ENCODE peak calls at places on chromosome 19, in nine cellular contexts. One of them, this sample, is unnamed.

GRCh38 chr19:52742516-52742915 is 7.7 kb upstream of the ZNF611 start:
- DNase-seq in OCI-LY7: no peak
- DNase-seq in neural progenitor cell: no peak
- DNase-seq in H9: no peak
- DNase-seq in K562: no peak
- DNase-seq in IMR-90: no peak
- DNase-seq in mammary epithelial cell: no peak
- DNase-seq in hepatocyte: no peak
- DNase-seq in H1: no peak
- DNase-seq in this sample: no peak

GRCh38 chr19:4852484-4852883 is 15.0 kb downstream of the PLIN3 start:
- DNase-seq in OCI-LY7: no peak
- DNase-seq in neural progenitor cell: no peak
- DNase-seq in H9: no peak
- DNase-seq in K562: no peak
- DNase-seq in IMR-90: no peak
- DNase-seq in mammary epithelial cell: no peak
- DNase-seq in hepatocyte: no peak
- DNase-seq in H1: no peak
- DNase-seq in this sample: no peak

GRCh38 chr19:42123765-42124164 is 8.5 kb downstream of the POU2F2 start:
- DNase-seq in OCI-LY7: no peak
- DNase-seq in neural progenitor cell: no peak
- DNase-seq in H9: no peak
- DNase-seq in K562: no peak
- DNase-seq in IMR-90: no peak
- DNase-seq in mammary epithelial cell: no peak
- DNase-seq in hepatocyte: no peak
- DNase-seq in H1: no peak
- DNase-seq in this sample: no peak

GRCh38 chr19:31274964-31275319 is 74.3 kb downstream of the TSHZ3 start:
- DNase-seq in OCI-LY7: no peak
- DNase-seq in neural progenitor cell: no peak
- DNase-seq in H9: no peak
- DNase-seq in K562: no peak
- DNase-seq in IMR-90: no peak
- DNase-seq in mammary epithelial cell: no peak
- DNase-seq in hepatocyte: no peak
- DNase-seq in H1: no peak
- DNase-seq in this sample: no peak

GRCh38 chr19:2274937-2275535 is 6.9 kb downstream of the PEAK3 start:
- DNase-seq in OCI-LY7: peak; percentile 62
- DNase-seq in neural progenitor cell: peak; percentile 85
- DNase-seq in H9: peak; percentile 82
- DNase-seq in K562: peak; percentile 59
- DNase-seq in IMR-90: peak; percentile 64
- DNase-seq in mammary epithelial cell: peak; percentile 44
- DNase-seq in hepatocyte: peak; percentile 78
- DNase-seq in H1: no peak
- DNase-seq in this sample: peak; percentile 87

GRCh38 chr19:6556480-6556879 is 25.7 kb downstream of the TNFSF9 start:
- DNase-seq in OCI-LY7: no peak
- DNase-seq in neural progenitor cell: no peak
- DNase-seq in H9: no peak
- DNase-seq in K562: no peak
- DNase-seq in IMR-90: no peak
- DNase-seq in mammary epithelial cell: peak; percentile 84
- DNase-seq in hepatocyte: no peak
- DNase-seq in H1: no peak
- DNase-seq in this sample: no peak

GRCh38 chr19:1618157-1619093 is 13.2 kb upstream of the UQCR11 start:
- DNase-seq in OCI-LY7: peak; percentile 64
- DNase-seq in neural progenitor cell: peak; percentile 44
- DNase-seq in H9: peak; percentile 83
- DNase-seq in K562: peak; percentile 63
- DNase-seq in IMR-90: no peak
- DNase-seq in mammary epithelial cell: peak; percentile 24
- DNase-seq in hepatocyte: peak; percentile 47
- DNase-seq in H1: peak; percentile 54
- DNase-seq in this sample: peak; percentile 83

GRCh38 chr19:32404213-32404938 is 1.2 kb upstream of the DPY19L3 start:
- DNase-seq in OCI-LY7: no peak
- DNase-seq in neural progenitor cell: peak; percentile 78
- DNase-seq in H9: peak; percentile 33
- DNase-seq in K562: no peak
- DNase-seq in IMR-90: no peak
- DNase-seq in mammary epithelial cell: no peak
- DNase-seq in hepatocyte: no peak
- DNase-seq in H1: no peak
- DNase-seq in this sample: peak; percentile 57

GRCh38 chr19:14561832-14562351 is 10.0 kb downstream of the NDUFB7 start:
- DNase-seq in OCI-LY7: no peak
- DNase-seq in neural progenitor cell: no peak
- DNase-seq in H9: peak; percentile 48
- DNase-seq in K562: no peak
- DNase-seq in IMR-90: peak; percentile 19
- DNase-seq in mammary epithelial cell: peak; percentile 81
- DNase-seq in hepatocyte: peak; percentile 18
- DNase-seq in H1: no peak
- DNase-seq in this sample: peak; percentile 49

GRCh38 chr19:38852231-38853044 is 2.7 kb upstream of the HNRNPL start:
- DNase-seq in OCI-LY7: peak; percentile 80
- DNase-seq in neural progenitor cell: peak; percentile 60
- DNase-seq in H9: peak; percentile 54
- DNase-seq in K562: no peak
- DNase-seq in IMR-90: peak; percentile 79
- DNase-seq in mammary epithelial cell: peak; percentile 64
- DNase-seq in hepatocyte: peak; percentile 66
- DNase-seq in H1: no peak
- DNase-seq in this sample: peak; percentile 78

GRCh38 chr19:11381535-11382369 is 2.4 kb downstream of the EPOR start:
- DNase-seq in OCI-LY7: peak; percentile 93
- DNase-seq in neural progenitor cell: peak; percentile 95
- DNase-seq in H9: peak; percentile 96
- DNase-seq in K562: no peak
- DNase-seq in IMR-90: peak; percentile 88
- DNase-seq in mammary epithelial cell: peak; percentile 91
- DNase-seq in hepatocyte: peak; percentile 77
- DNase-seq in H1: no peak
- DNase-seq in this sample: peak; percentile 96

GRCh38 chr19:679418-680286 is 3.5 kb downstream of the FSTL3 start:
- DNase-seq in OCI-LY7: peak; percentile 54
- DNase-seq in neural progenitor cell: peak; percentile 76
- DNase-seq in H9: peak; percentile 64
- DNase-seq in K562: peak; percentile 68
- DNase-seq in IMR-90: peak; percentile 80
- DNase-seq in mammary epithelial cell: peak; percentile 51
- DNase-seq in hepatocyte: peak; percentile 93
- DNase-seq in H1: no peak
- DNase-seq in this sample: peak; percentile 68

GRCh38 chr19:15265849-15266248 is 33.6 kb upstream of the EPHX3 start:
- DNase-seq in OCI-LY7: no peak
- DNase-seq in neural progenitor cell: no peak
- DNase-seq in H9: no peak
- DNase-seq in K562: no peak
- DNase-seq in IMR-90: peak; percentile 98
- DNase-seq in mammary epithelial cell: peak; percentile 48
- DNase-seq in hepatocyte: peak; percentile 67
- DNase-seq in H1: no peak
- DNase-seq in this sample: no peak

GRCh38 chr19:15248648-15249559 is 16.7 kb upstream of the EPHX3 start:
- DNase-seq in OCI-LY7: no peak
- DNase-seq in neural progenitor cell: no peak
- DNase-seq in H9: no peak
- DNase-seq in K562: no peak
- DNase-seq in IMR-90: peak; percentile 91
- DNase-seq in mammary epithelial cell: peak; percentile 75
- DNase-seq in hepatocyte: peak; percentile 69
- DNase-seq in H1: no peak
- DNase-seq in this sample: no peak

GRCh38 chr19:6108721-6109633 is 1.3 kb downstream of the RFX2 start:
- DNase-seq in OCI-LY7: peak; percentile 20
- DNase-seq in neural progenitor cell: peak; percentile 57
- DNase-seq in H9: peak; percentile 37
- DNase-seq in K562: peak; percentile 37
- DNase-seq in IMR-90: peak; percentile 66
- DNase-seq in mammary epithelial cell: peak; percentile 59
- DNase-seq in hepatocyte: peak; percentile 57
- DNase-seq in H1: no peak
- DNase-seq in this sample: peak; percentile 64

GRCh38 chr19:28500982-28501633 is 711.8 kb downstream of the UQCRFS1 start:
- DNase-seq in OCI-LY7: no peak
- DNase-seq in neural progenitor cell: no peak
- DNase-seq in H9: no peak
- DNase-seq in K562: no peak
- DNase-seq in IMR-90: no peak
- DNase-seq in mammary epithelial cell: no peak
- DNase-seq in hepatocyte: no peak
- DNase-seq in H1: no peak
- DNase-seq in this sample: no peak

GRCh38 chr19:53870485-53870844 is 2.8 kb downstream of the MYADM start:
- DNase-seq in OCI-LY7: peak; percentile 22
- DNase-seq in neural progenitor cell: peak; percentile 63
- DNase-seq in H9: no peak
- DNase-seq in K562: no peak
- DNase-seq in IMR-90: no peak
- DNase-seq in mammary epithelial cell: no peak
- DNase-seq in hepatocyte: peak; percentile 44
- DNase-seq in H1: no peak
- DNase-seq in this sample: no peak

GRCh38 chr19:16113727-16114126 is 2.0 kb downstream of the RAB8A start:
- DNase-seq in OCI-LY7: peak; percentile 59
- DNase-seq in neural progenitor cell: no peak
- DNase-seq in H9: no peak
- DNase-seq in K562: no peak
- DNase-seq in IMR-90: no peak
- DNase-seq in mammary epithelial cell: no peak
- DNase-seq in hepatocyte: no peak
- DNase-seq in H1: no peak
- DNase-seq in this sample: no peak

GRCh38 chr19:12723383-12723642 is 419 bp downstream of the TNPO2 start:
- DNase-seq in OCI-LY7: peak; percentile 38
- DNase-seq in neural progenitor cell: peak; percentile 28
- DNase-seq in H9: no peak
- DNase-seq in K562: no peak
- DNase-seq in IMR-90: peak; percentile 12
- DNase-seq in mammary epithelial cell: no peak
- DNase-seq in hepatocyte: no peak
- DNase-seq in H1: no peak
- DNase-seq in this sample: peak; percentile 17

GRCh38 chr19:12833418-12833746 is 997 bp downstream of the RTBDN start:
- DNase-seq in OCI-LY7: no peak
- DNase-seq in neural progenitor cell: no peak
- DNase-seq in H9: no peak
- DNase-seq in K562: no peak
- DNase-seq in IMR-90: no peak
- DNase-seq in mammary epithelial cell: no peak
- DNase-seq in hepatocyte: no peak
- DNase-seq in H1: no peak
- DNase-seq in this sample: peak; percentile 32

GRCh38 chr19:58386576-58387337 is at the start of gene RPS5:
- DNase-seq in OCI-LY7: peak; percentile 99
- DNase-seq in neural progenitor cell: peak; percentile 98
- DNase-seq in H9: peak; percentile 98
- DNase-seq in K562: peak; percentile 93
- DNase-seq in IMR-90: peak; percentile 99
- DNase-seq in mammary epithelial cell: peak; percentile 98
- DNase-seq in hepatocyte: peak; percentile 98
- DNase-seq in H1: peak; percentile 95
- DNase-seq in this sample: peak; percentile 99
- H3K27ac ChIP-seq in OCI-LY7: peak within 1 kb of the TSS; percentile 78
- H3K27ac ChIP-seq in neural progenitor cell: peak within 1 kb of the TSS; percentile 90
- H3K27ac ChIP-seq in H9: peak within 1 kb of the TSS; percentile 42
- H3K27ac ChIP-seq in K562: peak within 1 kb of the TSS; percentile 93
- H3K27ac ChIP-seq in IMR-90: peak within 1 kb of the TSS; percentile 86
- H3K27ac ChIP-seq in mammary epithelial cell: peak within 1 kb of the TSS; percentile 82
- H3K27ac ChIP-seq in hepatocyte: peak within 1 kb of the TSS; percentile 99
- H3K27ac ChIP-seq in H1: peak within 1 kb of the TSS; percentile 94
- H3K27ac ChIP-seq in this sample: peak within 1 kb of the TSS; percentile 94

DNA sequence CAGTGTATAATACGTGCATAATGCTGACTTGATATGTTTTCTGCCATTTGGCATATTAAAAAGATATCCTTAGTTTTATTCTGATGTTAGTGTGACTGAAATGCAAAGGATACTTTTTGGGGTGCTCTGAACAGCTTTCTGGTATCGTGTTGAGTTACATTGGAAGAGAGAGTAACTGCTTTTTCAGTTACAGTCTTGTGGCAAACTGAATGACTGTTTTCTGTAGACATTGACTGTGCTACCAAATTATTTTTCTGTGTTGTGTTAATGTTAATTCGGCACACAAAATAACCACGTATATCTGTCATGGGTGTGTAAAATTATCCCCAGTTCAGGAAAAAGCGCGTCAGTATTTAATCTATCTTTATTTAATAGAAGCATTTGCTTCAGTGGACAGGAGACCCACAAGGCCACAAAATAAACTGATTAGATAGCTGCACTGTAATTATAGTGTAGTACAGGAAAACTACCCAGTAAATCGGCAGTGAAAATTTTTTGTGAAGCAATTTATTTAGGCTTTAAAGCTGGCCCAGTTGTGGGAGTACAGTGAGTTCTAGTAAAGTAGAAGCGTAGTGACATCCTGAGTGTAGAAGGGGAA is 2.5 kb downstream of the URI1 start:
- DNase-seq in OCI-LY7: no peak
- DNase-seq in neural progenitor cell: no peak
- DNase-seq in H9: no peak
- DNase-seq in K562: no peak
- DNase-seq in IMR-90: no peak
- DNase-seq in mammary epithelial cell: no peak
- DNase-seq in hepatocyte: no peak
- DNase-seq in H1: no peak
- DNase-seq in this sample: no peak
- H3K4me2 ChIP-seq in OCI-LY7: peak overlapping the region; percentile 66
- H3K4me2 ChIP-seq in neural progenitor cell: peak overlapping the region; percentile 47
- H3K4me2 ChIP-seq in H9: no peak overlapping the region
- H3K4me2 ChIP-seq in K562: peak overlapping the region; percentile 66
- H3K4me2 ChIP-seq in IMR-90: peak overlapping the region; percentile 84
- H3K4me2 ChIP-seq in mammary epithelial cell: peak overlapping the region; percentile 15
- H3K4me2 ChIP-seq in hepatocyte: peak overlapping the region; percentile 79
- H3K4me2 ChIP-seq in H1: no peak overlapping the region
- H3K4me2 ChIP-seq in this sample: peak overlapping the region; percentile 18

GRCh38 chr19:33906578-33907335 is 110.1 kb downstream of the KCTD15 start:
- DNase-seq in OCI-LY7: no peak
- DNase-seq in neural progenitor cell: peak; percentile 58
- DNase-seq in H9: peak; percentile 58
- DNase-seq in K562: no peak
- DNase-seq in IMR-90: peak; percentile 2
- DNase-seq in mammary epithelial cell: peak; percentile 37
- DNase-seq in hepatocyte: peak; percentile 28
- DNase-seq in H1: no peak
- DNase-seq in this sample: peak; percentile 74
- H2AFZ ChIP-seq in OCI-LY7: no peak overlapping the region
- H2AFZ ChIP-seq in neural progenitor cell: peak overlapping the region; percentile 80
- H2AFZ ChIP-seq in H9: no peak overlapping the region
- H2AFZ ChIP-seq in K562: no peak overlapping the region
- H2AFZ ChIP-seq in IMR-90: no peak overlapping the region
- H2AFZ ChIP-seq in mammary epithelial cell: peak overlapping the region; percentile 78
- H2AFZ ChIP-seq in hepatocyte: peak overlapping the region; percentile 94
- H2AFZ ChIP-seq in H1: peak overlapping the region; percentile 82
- H2AFZ ChIP-seq in this sample: peak overlapping the region; percentile 95

GRCh38 chr19:47623921-47624391 is 15.0 kb downstream of the BICRA start:
- DNase-seq in OCI-LY7: no peak
- DNase-seq in neural progenitor cell: no peak
- DNase-seq in H9: no peak
- DNase-seq in K562: no peak
- DNase-seq in IMR-90: no peak
- DNase-seq in mammary epithelial cell: peak; percentile 60
- DNase-seq in hepatocyte: peak; percentile 66
- DNase-seq in H1: no peak
- DNase-seq in this sample: no peak
- H3K27ac ChIP-seq in OCI-LY7: no peak overlapping the region
- H3K27ac ChIP-seq in neural progenitor cell: peak overlapping the region; percentile 23
- H3K27ac ChIP-seq in H9: no peak overlapping the region
- H3K27ac ChIP-seq in K562: no peak overlapping the region
- H3K27ac ChIP-seq in IMR-90: no peak overlapping the region
- H3K27ac ChIP-seq in mammary epithelial cell: no peak overlapping the region
- H3K27ac ChIP-seq in hepatocyte: peak overlapping the region; percentile 83
- H3K27ac ChIP-seq in H1: no peak overlapping the region
- H3K27ac ChIP-seq in this sample: peak overlapping the region; percentile 84

This sample was measured in GM23338.